ENCODE peak calls at places on chromosomes 3 and 15, in eight cellular contexts. X, F, W, V, O, T, C and Y are unnamed samples.

GRCh38 chr3:106371605-106372292 is 502.9 kb upstream of the CBLB start:
- DNase-seq in C (no peak), T (no peak), O (no peak), X (peak), W (no peak), V (no peak), F (no peak), Y (no peak)

GRCh38 chr3:160403796-160404510 is 4.5 kb downstream of the SMC4 start:
- DNase-seq in C (no peak), F (no peak), O (no peak), W (no peak), V (no peak), T (no peak), X (no peak), Y (no peak)

GRCh38 chr3:107429330-107430181 is 52.3 kb downstream of the CCDC54 start:
- DNase-seq in W (peak), X (peak), V (peak), C (peak), F (peak), T (peak), O (peak), Y (peak)

GRCh38 chr3:81995334-81995733 is 233.9 kb upstream of the GBE1 start:
- DNase-seq in V (no peak), F (no peak), O (no peak), W (no peak), X (no peak), T (no peak), C (no peak), Y (no peak)

GRCh38 chr15:68749365-68750141 is 71.1 kb downstream of the ANP32A start:
- DNase-seq in W (no peak), T (no peak), X (no peak), F (no peak), O (no peak), V (no peak), C (no peak), Y (no peak)

GRCh38 chr3:13498354-13499060 is 18.4 kb downstream of the HDAC11 start:
- DNase-seq in X (no peak), V (no peak), W (no peak), O (no peak), T (no peak), C (no peak), F (no peak), Y (no peak)

GRCh38 chr3:31011383-31011782 is 116.9 kb upstream of the GADL1 start:
- DNase-seq in V (no peak), W (no peak), T (no peak), X (no peak), C (no peak), F (no peak), O (no peak), Y (no peak)

GRCh38 chr3:6392123-6392522 is 468.8 kb upstream of the GRM7 start:
- DNase-seq in F (no peak), C (no peak), T (no peak), V (peak), X (no peak), O (no peak), W (no peak), Y (no peak)

GRCh38 chr3:50567386-50568182 is at the start of gene C3orf18:
- DNase-seq in T (peak), C (peak), O (peak), V (peak), X (peak), F (peak), W (peak), Y (peak)

GRCh38 chr3:5002174-5002870 is 23.1 kb downstream of the BHLHE40 start:
- DNase-seq in X (no peak), V (no peak), T (no peak), C (peak), O (no peak), F (no peak), W (no peak), Y (no peak)

GRCh38 chr3:5005367-5005766 is 26.1 kb downstream of the BHLHE40 start:
- DNase-seq in F (peak), W (no peak), O (no peak), T (no peak), C (peak), X (no peak), V (no peak), Y (no peak)

GRCh38 chr3:5006755-5007202 is 27.5 kb downstream of the BHLHE40 start:
- DNase-seq in T (no peak), X (no peak), C (peak), V (no peak), O (no peak), F (no peak), W (no peak), Y (no peak)

GRCh38 chr3:5002871-5003247 is 23.6 kb downstream of the BHLHE40 start:
- DNase-seq in V (no peak), C (peak), T (no peak), W (no peak), O (no peak), X (no peak), F (no peak), Y (no peak)

GRCh38 chr3:5004319-5005152 is 25.3 kb downstream of the BHLHE40 start:
- DNase-seq in T (no peak), O (no peak), F (no peak), W (no peak), V (no peak), C (peak), X (no peak), Y (no peak)
- TF ChIP-seq CTCF in T (no peak), O (no peak), F (no peak), W (no peak), V (no peak), C (no peak), X (no peak), Y (no peak)

DNA sequence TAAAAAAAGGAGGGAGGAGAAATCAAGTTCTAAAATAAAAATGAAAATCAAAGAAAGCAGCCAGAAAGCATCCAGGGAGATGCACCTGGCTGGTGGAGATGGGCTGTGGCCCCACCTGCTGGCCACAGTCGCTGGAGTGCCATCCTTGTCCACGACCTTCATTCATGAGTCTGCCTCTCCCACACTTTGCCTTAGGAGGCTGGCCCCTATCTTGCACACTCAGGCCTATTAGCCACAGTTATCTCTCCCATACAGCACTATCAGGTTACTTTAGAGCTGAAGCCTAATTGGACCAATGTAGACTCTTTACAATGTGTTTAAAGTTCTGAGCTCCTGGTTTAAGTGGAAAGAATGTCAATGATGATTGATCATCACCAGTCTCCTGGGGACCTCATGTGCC is 392.0 kb upstream of the RORA start:
- DNase-seq in T (peak), C (no peak), O (peak), F (peak), W (peak), X (no peak), V (peak), Y (peak)
- TF ChIP-seq CTCF in T (peak), C (no peak), O (peak), F (peak), W (peak), X (peak), V (peak), Y (peak)

GRCh38 chr3:62312201-62312600 is 61.1 kb downstream of the FEZF2 start:
- DNase-seq in T (no peak), V (no peak), W (no peak), O (no peak), F (no peak), C (no peak), X (no peak), Y (no peak)
- TF ChIP-seq CTCF in T (no peak), V (no peak), W (no peak), O (no peak), F (no peak), C (no peak), X (no peak), Y (no peak)

GRCh38 chr3:170961616-170962400 is 53.4 kb upstream of the EIF5A2 start:
- DNase-seq in T (no peak), V (peak), W (peak), X (peak), F (peak), C (no peak), O (peak), Y (peak)
- TF ChIP-seq CTCF in T (peak), V (peak), W (peak), X (peak), F (peak), C (peak), O (peak), Y (peak)

DNA sequence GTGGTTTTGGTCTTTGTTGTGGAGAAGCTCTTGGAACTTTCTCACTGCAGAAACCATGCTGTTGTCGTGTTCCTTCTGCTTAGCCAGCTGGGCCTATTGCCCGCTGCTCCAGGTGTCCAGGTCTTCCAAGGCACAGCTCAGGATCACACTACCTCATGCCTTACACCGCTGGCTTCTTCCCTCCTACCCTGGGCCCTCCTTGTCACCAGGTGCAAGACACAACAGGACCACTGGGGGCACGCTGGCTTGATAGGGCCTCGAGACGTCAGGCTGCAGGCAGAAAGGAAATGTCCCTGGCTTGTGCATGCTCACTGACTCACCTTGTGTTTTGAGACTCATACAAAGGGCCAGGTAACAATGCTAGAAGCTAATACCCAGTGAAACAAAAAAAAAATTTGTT is 32.3 kb downstream of the PAQR9 start:
- DNase-seq in W (peak), C (no peak), F (peak), V (peak), T (no peak), X (no peak), O (no peak), Y (no peak)
- TF ChIP-seq CTCF in W (peak), C (no peak), F (peak), V (no peak), T (peak), X (no peak), O (no peak), Y (no peak)

GRCh38 chr15:99702895-99703602 is 30.2 kb downstream of the LYSMD4 start:
- DNase-seq in F (no peak), C (no peak), W (no peak), V (no peak), O (no peak), X (peak), T (no peak), Y (no peak)

GRCh38 chr15:99707481-99708270 is 25.6 kb downstream of the LYSMD4 start:
- DNase-seq in F (no peak), X (peak), V (no peak), C (no peak), W (no peak), T (no peak), O (no peak), Y (no peak)

GRCh38 chr15:99704444-99704838 is 28.8 kb downstream of the LYSMD4 start:
- DNase-seq in X (peak), F (peak), T (peak), C (no peak), O (peak), V (peak), W (peak), Y (peak)

GRCh38 chr15:99706557-99707303 is 26.5 kb downstream of the LYSMD4 start:
- DNase-seq in W (no peak), V (no peak), X (no peak), T (no peak), F (no peak), O (no peak), C (no peak), Y (no peak)

GRCh38 chr15:99703603-99704443 is 29.4 kb downstream of the LYSMD4 start:
- DNase-seq in X (peak), W (peak), T (no peak), C (no peak), F (peak), O (peak), V (peak), Y (no peak)
- TF ChIP-seq CTCF in X (peak), W (peak), T (peak), C (peak), F (no peak), O (peak), V (peak), Y (peak)

GRCh38 chr15:43346305-43346704 is 15.9 kb upstream of the LCMT2 start:
- DNase-seq in V (no peak), C (no peak), T (no peak), F (no peak), W (no peak), X (no peak), O (peak), Y (no peak)
- TF ChIP-seq CTCF in V (no peak), C (no peak), T (no peak), F (no peak), W (no peak), X (no peak), O (peak), Y (no peak)

GRCh38 chr15:35720984-35721383 is 175.0 kb upstream of the DPH6 start:
- DNase-seq in C (no peak), T (no peak), O (no peak), X (no peak), F (no peak), W (no peak), V (no peak), Y (no peak)
- TF ChIP-seq CTCF in C (no peak), T (no peak), O (no peak), X (no peak), F (no peak), W (no peak), V (no peak), Y (no peak)

GRCh38 chr3:172202797-172203196 is 163.4 kb downstream of the FNDC3B start:
- DNase-seq in C (no peak), V (no peak), W (no peak), O (no peak), X (no peak), F (no peak), T (no peak), Y (no peak)
- TF ChIP-seq CTCF in C (no peak), V (peak), W (no peak), O (no peak), X (no peak), F (no peak), T (no peak), Y (no peak)

DNA sequence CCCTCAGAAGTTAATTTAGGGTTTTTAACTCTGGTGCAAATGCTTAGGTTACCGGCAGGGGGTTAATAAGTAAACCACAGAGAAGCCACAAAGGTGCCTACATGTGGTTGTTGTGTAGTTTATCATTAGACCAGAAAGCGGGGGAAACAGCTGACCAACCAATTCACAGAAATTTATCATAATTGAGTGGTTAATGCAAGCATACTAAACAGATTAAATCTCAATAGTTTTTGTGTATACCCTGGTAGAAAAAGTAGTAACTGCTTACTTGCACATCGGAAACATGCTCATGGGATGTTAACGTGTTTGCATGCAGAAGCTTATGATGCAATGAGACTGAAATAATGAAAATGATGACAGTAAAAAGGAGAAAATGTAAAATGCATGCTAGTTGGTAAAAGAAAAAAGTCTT is 316.0 kb downstream of the PTPRG start:
- DNase-seq in O (peak), F (peak), X (peak), T (no peak), V (no peak), W (peak), C (no peak), Y (no peak)
- TF ChIP-seq CTCF in O (peak), F (peak), X (peak), T (peak), V (peak), W (no peak), C (no peak), Y (peak)